ENCODE peak calls at places on chromosomes 5 and 9, in five cellular contexts. O, L, C, X and P are unnamed samples. For H3K9me3 and H3K4me1, the result is how much of the 10 kb centered on the place peaks cover.

GRCh38 chr5:181053760-181054122 is 13.7 kb downstream of the BTNL9 start:
- DNase-seq in O (no peak), X (no peak), C (no peak), L (no peak), P (no peak)

GRCh38 chr5:158013303-158013702 is 154.4 kb upstream of the CLINT1 start:
- DNase-seq in X (no peak), C (no peak), L (no peak), O (no peak), P (no peak)

GRCh38 chr9:16266648-16267276 is 603.7 kb downstream of the BNC2 start:
- DNase-seq in L (no peak), X (no peak), C (no peak), O (no peak), P (peak)

GRCh38 chr5:170080786-170081445 is 24.8 kb upstream of the FOXI1 start:
- DNase-seq in C (no peak), O (no peak), X (no peak), L (no peak), P (no peak)

GRCh38 chr9:88173378-88173999 is 35.2 kb upstream of the SPATA31C2 start:
- DNase-seq in X (peak), O (peak), L (no peak), C (peak), P (peak)

GRCh38 chr5:179240561-179240960 is 104.7 kb downstream of the ADAMTS2 start:
- DNase-seq in C (no peak), X (no peak), O (no peak), L (peak), P (no peak)

GRCh38 chr5:109721741-109722140 is 32.0 kb downstream of the MAN2A1 start:
- DNase-seq in O (no peak), C (no peak), X (no peak), L (no peak), P (no peak)

GRCh38 chr9:131020862-131021261 is 11.9 kb downstream of the LAMC3 start:
- DNase-seq in X (no peak), C (no peak), O (no peak), L (no peak), P (no peak)

GRCh38 chr5:120684749-120685415 is 220.8 kb downstream of the PRR16 start:
- DNase-seq in L (no peak), X (no peak), O (no peak), C (no peak), P (peak)

GRCh38 chr9:33379666-33380389 is 22.5 kb downstream of the AQP7 start:
- DNase-seq in X (no peak), O (no peak), C (peak), L (no peak), P (no peak)

GRCh38 chr5:177426566-177427210 is at the start of gene GRK6:
- DNase-seq in O (peak), X (peak), C (peak), L (peak), P (no peak)

GRCh38 chr5:127355342-127355741 is 64.7 kb downstream of the MEGF10 start:
- DNase-seq in X (no peak), O (no peak), C (no peak), L (no peak), P (no peak)

GRCh38 chr9:85914108-85914507 is 26.8 kb upstream of the NAA35 start:
- DNase-seq in L (no peak), X (no peak), O (no peak), C (no peak), P (no peak)

GRCh38 chr5:44242791-44243190 is 146.4 kb downstream of the FGF10 start:
- DNase-seq in X (no peak), O (no peak), L (no peak), C (no peak), P (no peak)

GRCh38 chr9:135275163-135275925 is 187.9 kb downstream of the OLFM1 start:
- DNase-seq in O (no peak), L (no peak), C (no peak), X (no peak), P (peak)
- H3K9me3 ChIP-seq in O (under half), L (under half), C (under half), X (under half), P (under half)

DNA sequence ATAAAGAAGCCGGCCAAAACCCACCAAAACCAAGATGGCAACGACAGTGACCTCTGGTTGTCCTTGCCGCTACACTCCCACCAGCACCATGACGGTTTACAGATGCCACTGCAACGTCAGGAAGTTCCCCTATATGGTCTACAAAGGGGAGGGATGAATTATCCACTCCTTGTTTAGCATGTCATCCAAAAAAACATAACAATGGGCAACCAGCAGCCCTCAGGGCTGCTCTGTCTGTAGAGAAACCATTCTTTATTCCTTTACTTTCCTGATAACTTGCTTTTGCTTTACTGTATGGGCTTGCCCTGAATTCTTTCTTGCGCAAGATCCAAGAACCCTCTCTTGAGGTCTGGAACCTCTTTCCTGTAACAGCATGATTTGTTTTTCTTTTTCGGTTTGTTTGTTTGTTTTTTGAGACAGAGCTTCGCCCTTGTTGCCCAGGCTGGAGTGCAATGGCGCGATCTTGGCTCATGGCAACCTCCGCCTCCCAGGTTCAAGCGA is 2.0 kb upstream of the UAP1L1 start:
- DNase-seq in C (no peak), O (no peak), L (no peak), X (no peak), P (no peak)
- H3K4me3 ChIP-seq in C (no peak), O (no peak), L (no peak), X (no peak), P (no peak)

GRCh38 chr5:134090482-134090881 is 24.0 kb upstream of the TCF7 start:
- DNase-seq in L (no peak), O (no peak), X (no peak), C (no peak), P (no peak)

GRCh38 chr5:134095293-134095692 is 19.2 kb upstream of the TCF7 start:
- DNase-seq in X (no peak), L (no peak), O (no peak), C (no peak), P (no peak)

GRCh38 chr5:134093351-134093750 is 21.1 kb upstream of the TCF7 start:
- DNase-seq in C (no peak), O (no peak), L (no peak), X (no peak), P (no peak)

GRCh38 chr5:134091626-134092121 is 22.8 kb upstream of the TCF7 start:
- DNase-seq in L (no peak), X (no peak), O (no peak), C (no peak), P (no peak)

DNA sequence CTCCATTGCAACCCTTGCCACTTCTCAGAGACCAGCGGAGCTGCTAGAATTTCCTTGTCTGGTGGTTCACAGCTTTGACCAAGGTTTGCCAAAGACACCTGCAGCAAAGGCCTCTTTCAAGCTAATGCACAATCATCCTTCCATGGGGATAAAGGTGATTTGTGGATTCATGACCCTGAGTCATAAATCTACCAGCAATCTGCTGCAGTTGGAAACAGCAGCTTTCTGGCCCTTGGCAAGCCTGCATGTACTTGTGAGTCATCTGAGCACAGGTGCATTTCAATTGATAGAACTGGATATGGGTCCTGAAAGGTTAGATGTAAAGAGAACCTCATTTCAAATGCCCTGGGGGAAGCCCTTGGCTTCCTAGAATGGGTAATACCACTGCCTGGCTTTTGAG is 21.6 kb upstream of the TCF7 start:
- DNase-seq in C (no peak), X (no peak), O (peak), L (no peak), P (no peak)
- H3K4me1 ChIP-seq in C (under half), X (under half), O (under half), L (under half), P (under half)

DNA sequence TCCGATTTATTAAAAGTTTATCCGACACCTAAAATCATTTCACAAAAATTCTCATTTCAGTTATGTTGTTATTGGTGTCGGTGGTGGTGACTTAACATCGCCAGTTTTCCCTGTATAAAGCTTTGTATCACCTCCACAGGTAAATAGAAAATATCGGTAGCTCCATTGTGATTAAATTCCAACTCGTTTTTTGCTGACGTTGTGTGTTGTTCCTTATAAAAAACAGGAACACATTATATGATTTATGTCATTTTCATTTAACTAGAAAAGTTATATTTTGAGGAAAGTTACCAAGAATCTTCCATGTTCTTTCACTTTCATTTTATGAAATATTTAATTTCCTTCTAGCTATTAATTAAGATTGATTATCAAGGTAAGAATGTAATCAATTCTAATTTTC is 635.9 kb downstream of the CDH18 start:
- DNase-seq in O (no peak), L (no peak), X (no peak), C (no peak), P (no peak)
- H3K9me3 ChIP-seq in O (under half), L (under half), X (under half), C (under half), P (under half)

GRCh38 chr9:97560851-97561250 is 59.4 kb downstream of the TMOD1 start:
- DNase-seq in C (no peak), L (no peak), O (no peak), X (no peak), P (no peak)

GRCh38 chr9:97557606-97558095 is 56.2 kb downstream of the TMOD1 start:
- DNase-seq in C (peak), L (no peak), O (peak), X (no peak), P (peak)

GRCh38 chr9:97560154-97560553 is 58.7 kb downstream of the TMOD1 start:
- DNase-seq in X (no peak), O (no peak), L (no peak), C (no peak), P (no peak)

GRCh38 chr9:97558701-97559101 is 57.2 kb downstream of the TMOD1 start:
- DNase-seq in L (no peak), X (no peak), O (no peak), C (no peak), P (no peak)

GRCh38 chr9:97559111-97559514 is 57.6 kb downstream of the TMOD1 start:
- DNase-seq in O (no peak), L (no peak), C (no peak), X (no peak), P (no peak)
- H3K4me3 ChIP-seq in O (no peak), L (no peak), C (no peak), X (no peak), P (no peak)